ENCODE peak calls at places on chromosomes 12 and 14, in ten cellular contexts. D is naive thymus-derived CD8-positive, alpha-beta T cell; B is KBM-7; I is DMS153; Z is A673; Y is endothelial cell of umbilical vein; L is GM20000; F is hippocampal formation; E is EL; X is substantia nigra. U is an unnamed sample.

GRCh38 chr14:85565862-85566296 is 35.9 kb downstream of the FLRT2 start:
- DNase-seq in D (no peak), B (no peak), I (no peak), Z (peak), Y (peak), L (no peak), F (no peak), E (peak), X (no peak), U (peak)

GRCh38 chr12:119225454-119225853 is 46.7 kb downstream of the HSPB8 start:
- DNase-seq in D (no peak), B (no peak), I (no peak), Z (no peak), Y (no peak), L (no peak), F (no peak), E (no peak), X (no peak), U (no peak)

GRCh38 chr12:14845350-14845750 is 2.0 kb upstream of the ART4 start:
- DNase-seq in D (peak), B (peak), I (peak), Z (peak), Y (peak), L (peak), F (peak), E (peak), X (no peak), U (peak)

GRCh38 chr14:81991998-81992397 is 458.3 kb upstream of the SEL1L start:
- DNase-seq in D (no peak), B (no peak), I (no peak), Z (peak), Y (no peak), L (no peak), F (no peak), E (no peak), X (no peak), U (no peak)

GRCh38 chr12:3252416-3252815 is 175.2 kb downstream of the TSPAN9 start:
- DNase-seq in D (no peak), B (no peak), I (no peak), Z (no peak), Y (no peak), L (no peak), F (peak), E (no peak), X (peak), U (no peak)

GRCh38 chr12:25459541-25459951 is 93.5 kb downstream of the LMNTD1 start:
- DNase-seq in D (no peak), B (peak), I (no peak), Z (no peak), Y (no peak), L (peak), F (no peak), E (no peak), X (no peak), U (no peak)

GRCh38 chr12:98955284-98955683 is 310.2 kb downstream of the APAF1 start:
- DNase-seq in D (no peak), B (peak), I (no peak), Z (peak), Y (peak), L (peak), F (no peak), E (peak), X (no peak), U (peak)

GRCh38 chr14:21902561-21903199 is 229.1 kb upstream of the OR4E1 start:
- DNase-seq in D (peak), B (peak), I (no peak), Z (no peak), Y (peak), L (no peak), F (peak), E (no peak), X (no peak), U (no peak)

GRCh38 chr12:91017511-91018263 is 12.9 kb upstream of the EPYC start:
- DNase-seq in D (no peak), B (no peak), I (no peak), Z (no peak), Y (peak), L (no peak), F (no peak), E (no peak), X (no peak), U (no peak)

GRCh38 chr14:36222952-36223468 is 46.5 kb upstream of the PTCSC3 start:
- DNase-seq in D (no peak), B (no peak), I (no peak), Z (no peak), Y (no peak), L (no peak), F (no peak), E (no peak), X (no peak), U (no peak)

GRCh38 chr14:88866305-88866704 is 41.9 kb downstream of the TTC8 start:
- DNase-seq in D (no peak), B (no peak), I (no peak), Z (no peak), Y (peak), L (no peak), F (no peak), E (peak), X (no peak), U (no peak)

U was measured in kidney glomerular epithelial cell.